ENCODE peak calls at places on chromosomes 4 and X, in eight cellular contexts. I is cardiac muscle cell, P is upper lobe of right lung, E is gastrocnemius medialis, J is ascending aorta, W is hepatocyte, C is fibroblast of lung, T is tibial nerve. S is an unnamed sample.

GRCh38 chr4:21697583-21697982 is 251.0 kb downstream of the KCNIP4 start:
- DNase-seq in W (peak; percentile 63), P (no peak), C (peak; percentile 31), I (peak; percentile 11), T (no peak), J (no peak), E (no peak), S (no peak)

GRCh38 chr4:146135941-146136340 is 39.6 kb upstream of the LSM6 start:
- DNase-seq in E (no peak), C (no peak), J (no peak), P (no peak), W (no peak), T (no peak), I (peak; percentile 3), S (no peak)

GRCh38 chr4:119211856-119212250 is 660 bp upstream of the USP53 start:
- DNase-seq in I (no peak), J (no peak), E (no peak), T (no peak), W (no peak), P (no peak), C (no peak), S (no peak)

GRCh38 chr4:25888781-25889180 is 25.2 kb upstream of the SMIM20 start:
- DNase-seq in J (no peak), E (no peak), T (no peak), I (peak; percentile 52), C (no peak), W (no peak), P (no peak), S (no peak)

GRCh38 chr4:155967098-155967497 is 13.4 kb upstream of the CTSO start:
- DNase-seq in C (peak; percentile 38), I (no peak), P (no peak), W (no peak), T (no peak), J (no peak), E (no peak), S (no peak)

GRCh38 chrX:113906168-113906567 is 677.7 kb upstream of the HTR2C start:
- DNase-seq in C (no peak), T (no peak), J (no peak), W (peak; percentile 29), P (no peak), I (peak; percentile 45), E (no peak), S (no peak)

GRCh38 chr4:128639586-128640270 is 169.8 kb upstream of the JADE1 start:
- DNase-seq in P (no peak), W (no peak), E (no peak), J (no peak), T (no peak), I (peak; percentile 22), C (peak; percentile 16), S (no peak)

GRCh38 chr4:87521757-87522374 is 7.3 kb downstream of the SPARCL1 start:
- DNase-seq in J (no peak), T (no peak), E (no peak), P (no peak), I (no peak), C (peak; percentile 65), W (peak; percentile 16), S (no peak)

GRCh38 chr4:123246085-123246484 is 150.5 kb upstream of the SPRY1 start:
- DNase-seq in P (no peak), J (no peak), W (no peak), I (no peak), C (no peak), E (no peak), T (no peak), S (no peak)

GRCh38 chr4:4384837-4385236 is 2.1 kb upstream of the NSG1 start:
- DNase-seq in E (no peak), C (no peak), I (peak; percentile 40), W (no peak), J (no peak), T (no peak), P (no peak), S (no peak)

GRCh38 chr4:108637856-108638255 is 12.5 kb upstream of the OSTC start:
- DNase-seq in E (no peak), I (peak; percentile 30), P (no peak), W (no peak), C (no peak), J (no peak), T (no peak), S (no peak)

GRCh38 chr4:7783560-7783959 is 156.1 kb downstream of the AFAP1 start:
- DNase-seq in E (no peak), T (no peak), P (no peak), I (no peak), W (no peak), J (no peak), C (no peak), S (no peak)

GRCh38 chr4:10063544-10064300 is 42.4 kb upstream of the SLC2A9 start:
- DNase-seq in P (no peak), C (peak; percentile 64), T (peak; percentile 47), I (peak; percentile 94), E (peak; percentile 70), J (peak; percentile 48), W (peak; percentile 76), S (peak; percentile 65)

GRCh38 chr4:66331761-66332160 is 661.5 kb upstream of the EPHA5 start:
- DNase-seq in T (no peak), C (no peak), J (no peak), W (no peak), P (no peak), E (no peak), I (peak; percentile 1), S (no peak)

GRCh38 chr4:10371869-10372471 is 85.3 kb downstream of the ZNF518B start:
- DNase-seq in T (no peak), W (peak; percentile 15), J (no peak), E (no peak), I (peak; percentile 79), P (no peak), C (no peak), S (no peak)

GRCh38 chrX:65581661-65582339 is 47.2 kb upstream of the LAS1L start:
- DNase-seq in C (peak; percentile 69), E (peak; percentile 22), J (no peak), I (peak; percentile 74), P (no peak), T (peak; percentile 63), W (peak; percentile 73), S (no peak)

GRCh38 chr4:157220026-157220881 is at the start of gene GRIA2:
- DNase-seq in J (no peak), E (no peak), C (peak; percentile 52), I (peak; percentile 66), P (peak; percentile 72), T (no peak), W (peak; percentile 89), S (peak; percentile 85)

GRCh38 chrX:16640823-16641222 is 9.1 kb upstream of the S100G start:
- DNase-seq in P (no peak), J (no peak), E (no peak), I (no peak), T (no peak), W (no peak), C (no peak), S (no peak)

GRCh38 chr4:63717384-63717783 is 691.9 kb downstream of the TECRL start:
- DNase-seq in P (no peak), W (peak; percentile 40), T (no peak), J (no peak), I (peak; percentile 9), C (no peak), E (no peak), S (no peak)
- TF ChIP-seq CTCF in P (peak; percentile 21), W (peak; percentile 63), T (no peak), J (no peak), I (no peak), C (no peak), E (no peak), S (no peak)

GRCh38 chr4:165609653-165610052 is 230.8 kb downstream of the CPE start:
- DNase-seq in J (no peak), W (no peak), T (no peak), C (no peak), E (no peak), I (no peak), P (no peak), S (no peak)

GRCh38 chr4:165604181-165604580 is 225.4 kb downstream of the CPE start:
- DNase-seq in P (no peak), T (no peak), C (no peak), J (no peak), I (no peak), E (no peak), W (no peak), S (no peak)

GRCh38 chr4:165610679-165611551 is 232.1 kb downstream of the CPE start:
- DNase-seq in P (no peak), T (no peak), C (no peak), I (no peak), J (no peak), E (no peak), W (no peak), S (no peak)

GRCh38 chr4:165605811-165606210 is 227.0 kb downstream of the CPE start:
- DNase-seq in C (no peak), E (no peak), I (no peak), T (no peak), J (no peak), P (no peak), W (no peak), S (no peak)

GRCh38 chr4:165606465-165607205 is 227.8 kb downstream of the CPE start:
- DNase-seq in W (no peak), I (no peak), P (no peak), T (no peak), E (no peak), C (no peak), J (no peak), S (no peak)
- H3K27ac ChIP-seq in W (no peak overlapping the region), I (no peak overlapping the region), P (no peak overlapping the region), T (no peak overlapping the region), E (no peak overlapping the region), C (no peak overlapping the region), J (no peak overlapping the region), S (no peak overlapping the region)

GRCh38 chr4:181504846-181505374 is 738.3 kb upstream of the TENM3 start:
- DNase-seq in W (no peak), T (no peak), I (no peak), C (no peak), J (no peak), P (no peak), E (no peak), S (no peak)

GRCh38 chr4:181498148-181498547 is 745.1 kb upstream of the TENM3 start:
- DNase-seq in J (no peak), T (no peak), C (no peak), E (no peak), W (no peak), P (no peak), I (no peak), S (no peak)

GRCh38 chr4:181503800-181504364 is 739.3 kb upstream of the TENM3 start:
- DNase-seq in C (no peak), W (no peak), E (no peak), I (no peak), J (no peak), P (no peak), T (no peak), S (no peak)

DNA sequence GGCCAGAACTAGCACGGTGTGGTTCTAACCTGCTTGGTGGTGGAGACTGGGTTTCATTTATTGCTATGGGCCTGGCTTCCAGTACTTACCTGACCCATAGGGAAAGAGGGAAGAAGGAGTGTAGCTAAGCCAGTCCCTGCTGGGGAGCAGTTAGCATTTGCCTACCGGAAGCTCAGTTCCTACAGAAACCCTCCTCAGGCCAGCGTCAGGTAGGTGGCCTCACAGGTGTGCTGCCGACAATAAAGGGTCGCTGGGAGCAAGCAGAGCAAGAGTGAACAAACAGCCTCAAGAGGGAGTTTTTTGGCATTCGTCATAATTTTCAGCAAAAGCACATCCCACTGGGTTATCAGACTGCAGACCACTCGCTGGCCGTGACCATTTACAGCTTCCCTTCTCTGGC is 740.6 kb upstream of the TENM3 start:
- DNase-seq in C (no peak), I (no peak), T (no peak), P (no peak), W (no peak), J (no peak), E (no peak), S (no peak)
- H3K27me3 ChIP-seq in C (no peaks in the 10 kb centered on the region), I (no peaks in the 10 kb centered on the region), T (no peaks in the 10 kb centered on the region), P (no peaks in the 10 kb centered on the region), W (peaks cover 3% of the 10 kb centered on the region), J (no peaks in the 10 kb centered on the region), E (no peaks in the 10 kb centered on the region), S (no peaks in the 10 kb centered on the region)

GRCh38 chr4:31548823-31549222 is 828.7 kb downstream of the PCDH7 start:
- DNase-seq in J (no peak), W (no peak), E (no peak), P (no peak), C (peak; percentile 5), I (no peak), T (no peak), S (no peak)
- TF ChIP-seq CTCF in J (no peak), W (no peak), E (no peak), P (no peak), C (no peak), I (no peak), T (no peak), S (no peak)

S was measured in dorsolateral prefrontal cortex.